ENCODE peak calls at places on chromosomes 11 and 22, in five cellular contexts. One of them, this sample, is unnamed.

GRCh38 chr11:132717824-132718223 is 814.5 kb downstream of the OPCML start:
- ATAC-seq in CD8-positive, alpha-beta T cell: no peak
- ATAC-seq in lower lobe of right lung: no peak
- ATAC-seq in psoas muscle: no peak
- ATAC-seq in left lobe of liver: no peak
- ATAC-seq in this sample: no peak

GRCh38 chr11:70067591-70068341 is 10.4 kb upstream of the ANO1 start:
- ATAC-seq in left lobe of liver: peak
- ATAC-seq in lower lobe of right lung: no peak
- ATAC-seq in CD8-positive, alpha-beta T cell: no peak
- ATAC-seq in psoas muscle: no peak
- ATAC-seq in this sample: no peak

GRCh38 chr22:35227248-35227647 is 30.0 kb upstream of the HMGXB4 start:
- ATAC-seq in psoas muscle: no peak
- ATAC-seq in lower lobe of right lung: no peak
- ATAC-seq in CD8-positive, alpha-beta T cell: no peak
- ATAC-seq in left lobe of liver: no peak
- ATAC-seq in this sample: no peak

GRCh38 chr11:121556937-121557336 is 104.2 kb upstream of the SORL1-AS1 start:
- ATAC-seq in left lobe of liver: no peak
- ATAC-seq in psoas muscle: no peak
- ATAC-seq in CD8-positive, alpha-beta T cell: no peak
- ATAC-seq in lower lobe of right lung: no peak
- ATAC-seq in this sample: no peak

GRCh38 chr11:69000391-69000790 is 12.7 kb downstream of the MRGPRF start:
- ATAC-seq in psoas muscle: no peak
- ATAC-seq in CD8-positive, alpha-beta T cell: no peak
- ATAC-seq in lower lobe of right lung: no peak
- ATAC-seq in left lobe of liver: peak
- ATAC-seq in this sample: no peak

GRCh38 chr11:125315088-125315740 is 150.7 kb downstream of the PKNOX2 start:
- ATAC-seq in CD8-positive, alpha-beta T cell: no peak
- ATAC-seq in left lobe of liver: no peak
- ATAC-seq in psoas muscle: peak
- ATAC-seq in lower lobe of right lung: peak
- ATAC-seq in this sample: peak

GRCh38 chr22:20560716-20561115 is 53.3 kb downstream of the MED15 start:
- ATAC-seq in left lobe of liver: no peak
- ATAC-seq in lower lobe of right lung: no peak
- ATAC-seq in psoas muscle: no peak
- ATAC-seq in CD8-positive, alpha-beta T cell: no peak
- ATAC-seq in this sample: no peak

GRCh38 chr11:19691815-19692214 is 20.8 kb upstream of the NAV2 start:
- ATAC-seq in CD8-positive, alpha-beta T cell: no peak
- ATAC-seq in left lobe of liver: no peak
- ATAC-seq in lower lobe of right lung: no peak
- ATAC-seq in psoas muscle: no peak
- ATAC-seq in this sample: no peak

GRCh38 chr11:2932850-2933251 is 3.6 kb upstream of the PHLDA2 start:
- ATAC-seq in CD8-positive, alpha-beta T cell: no peak
- ATAC-seq in left lobe of liver: no peak
- ATAC-seq in lower lobe of right lung: no peak
- ATAC-seq in psoas muscle: no peak
- ATAC-seq in this sample: no peak

GRCh38 chr11:19244084-19244483 is 3.3 kb upstream of the E2F8 start:
- ATAC-seq in psoas muscle: no peak
- ATAC-seq in left lobe of liver: peak
- ATAC-seq in CD8-positive, alpha-beta T cell: no peak
- ATAC-seq in lower lobe of right lung: peak
- ATAC-seq in this sample: no peak